ENCODE peak calls at places on chromosome 6, in seven cellular contexts. P is NCI-H345, Q is kidney, K is NCI-H1092 treated with DMSO at 0.1 percent for 48 hours, N is head of caudate nucleus, D is fibroblast of the aortic adventitia, H is skeletal muscle cell. Z is an unnamed sample.

GRCh38 chr6:132812255-132812732 is 2.1 kb upstream of the RPS12 start:
- DNase-seq in P (no peak), Q (no peak), K (peak), N (peak), D (peak), H (no peak), Z (no peak)

GRCh38 chr6:36368921-36369880 is 18.3 kb downstream of the ETV7 start:
- DNase-seq in P (peak), Q (no peak), K (peak), N (no peak), D (peak), H (peak), Z (peak)

GRCh38 chr6:68343901-68344300 is 291.2 kb upstream of the ADGRB3 start:
- DNase-seq in P (peak), Q (no peak), K (peak), N (peak), D (peak), H (peak), Z (no peak)

GRCh38 chr6:149723771-149724417 is 6.0 kb upstream of the LATS1 start:
- DNase-seq in P (peak), Q (no peak), K (no peak), N (peak), D (peak), H (peak), Z (peak)

GRCh38 chr6:12769556-12770255 is 53.1 kb downstream of the PHACTR1 start:
- DNase-seq in P (no peak), Q (no peak), K (no peak), N (no peak), D (no peak), H (peak), Z (no peak)

GRCh38 chr6:168157272-168158007 is 78.4 kb upstream of the FRMD1 start:
- DNase-seq in P (peak), Q (no peak), K (peak), N (peak), D (peak), H (peak), Z (peak)

GRCh38 chr6:121520337-121521163 is 85.1 kb downstream of the GJA1 start:
- DNase-seq in P (no peak), Q (no peak), K (no peak), N (no peak), D (peak), H (peak), Z (no peak)

GRCh38 chr6:30964075-30964474 is 19.4 kb upstream of the MUC21 start:
- DNase-seq in P (no peak), Q (no peak), K (no peak), N (no peak), D (no peak), H (no peak), Z (no peak)

GRCh38 chr6:26571592-26572296 is 25.0 kb upstream of the ABT1 start:
- DNase-seq in P (peak), Q (no peak), K (peak), N (peak), D (peak), H (peak), Z (peak)

GRCh38 chr6:112027942-112028674 is 25.8 kb upstream of the CCN6 start:
- DNase-seq in P (no peak), Q (no peak), K (no peak), N (no peak), D (peak), H (no peak), Z (no peak)

GRCh38 chr6:29864037-29864795 is 36.6 kb downstream of the HLA-G start:
- DNase-seq in P (no peak), Q (no peak), K (no peak), N (no peak), D (peak), H (no peak), Z (no peak)

GRCh38 chr6:147868493-147869222 is 360.2 kb downstream of the SAMD5 start:
- DNase-seq in P (no peak), Q (no peak), K (no peak), N (no peak), D (no peak), H (no peak), Z (no peak)

GRCh38 chr6:150410906-150411305 is 42.1 kb downstream of the IYD start:
- DNase-seq in P (peak), Q (no peak), K (no peak), N (no peak), D (no peak), H (no peak), Z (no peak)

GRCh38 chr6:26157150-26157837 is 70.1 kb downstream of the HFE start:
- DNase-seq in P (peak), Q (peak), K (peak), N (peak), D (no peak), H (no peak), Z (no peak)

GRCh38 chr6:15980801-15981200 is 148.1 kb upstream of the MYLIP start:
- DNase-seq in P (no peak), Q (no peak), K (no peak), N (no peak), D (no peak), H (no peak), Z (no peak)

GRCh38 chr6:167700199-167700598 is 126.5 kb upstream of the AFDN start:
- DNase-seq in P (no peak), Q (no peak), K (no peak), N (no peak), D (no peak), H (no peak), Z (no peak)

GRCh38 chr6:20931093-20931492 is 396.8 kb downstream of the CDKAL1 start:
- DNase-seq in P (no peak), Q (no peak), K (no peak), N (no peak), D (peak), H (no peak), Z (no peak)

GRCh38 chr6:122200441-122200840 is 199.0 kb upstream of the HSF2 start:
- DNase-seq in P (no peak), Q (no peak), K (no peak), N (no peak), D (peak), H (no peak), Z (no peak)

GRCh38 chr6:136962661-136963060 is 40.6 kb downstream of the SLC35D3 start:
- DNase-seq in P (peak), Q (no peak), K (peak), N (no peak), D (no peak), H (no peak), Z (no peak)

GRCh38 chr6:43702522-43703440 is 15.2 kb upstream of the MRPS18A start:
- DNase-seq in P (peak), Q (peak), K (peak), N (no peak), D (peak), H (peak), Z (peak)

GRCh38 chr6:161498359-161498758 is 224.5 kb upstream of the AGPAT4 start:
- DNase-seq in P (no peak), Q (no peak), K (peak), N (peak), D (peak), H (peak), Z (no peak)

GRCh38 chr6:11918739-11919605 is 93.1 kb upstream of the HIVEP1 start:
- DNase-seq in P (no peak), Q (no peak), K (no peak), N (no peak), D (no peak), H (no peak), Z (no peak)

GRCh38 chr6:16555550-16555949 is 205.7 kb downstream of the ATXN1 start:
- DNase-seq in P (no peak), Q (no peak), K (no peak), N (no peak), D (no peak), H (no peak), Z (no peak)

GRCh38 chr6:91166271-91166670 is 579.4 kb upstream of the MAP3K7 start:
- DNase-seq in P (no peak), Q (no peak), K (no peak), N (no peak), D (no peak), H (no peak), Z (no peak)

GRCh38 chr6:36839819-36840379 is 655 bp upstream of the CPNE5 start:
- DNase-seq in P (peak), Q (no peak), K (peak), N (peak), D (peak), H (no peak), Z (no peak)

GRCh38 chr6:16711551-16712249 is 49.6 kb downstream of the ATXN1 start:
- DNase-seq in P (no peak), Q (no peak), K (no peak), N (peak), D (no peak), H (no peak), Z (no peak)

GRCh38 chr6:132316970-132317369 is 84.3 kb downstream of the MOXD1 start:
- DNase-seq in P (no peak), Q (no peak), K (no peak), N (no peak), D (no peak), H (no peak), Z (no peak)

GRCh38 chr6:163646133-163646532 is 231.6 kb downstream of the QKI start:
- DNase-seq in P (no peak), Q (no peak), K (no peak), N (no peak), D (no peak), H (no peak), Z (no peak)

GRCh38 chr6:24408719-24409410 is 6.1 kb downstream of the MRS2 start:
- DNase-seq in P (no peak), Q (no peak), K (no peak), N (no peak), D (no peak), H (no peak), Z (no peak)

GRCh38 chr6:34568341-34568680 is 12.2 kb upstream of the SPDEF start:
- DNase-seq in P (no peak), Q (no peak), K (no peak), N (no peak), D (no peak), H (no peak), Z (no peak)